ENCODE peak calls at places on chromosomes 11 and 22, in ten cellular contexts. D is NCI-H2029 treated with DMSO at 0.1 percent for 48 hours; K is RCC 7860; A is ecto neural progenitor cell; X is T-helper 17 cell; Z is HTR-8/SVneo; I is stimulated activated CD4-positive, alpha-beta T cell treated with anti-CD3 and anti-CD28 coated beads, Interleukin-4, amount 100 ng/mL, for 24 hours; V is neural progenitor cell; E is aorta; R is OCI-M1. F is an unnamed sample.

GRCh38 chr11:110979696-110980095 is 265.8 kb upstream of the POU2AF2 start:
- DNase-seq in I (no peak), X (no peak), E (no peak), R (no peak), K (no peak), A (no peak), Z (no peak), V (no peak), D (no peak), F (no peak)

GRCh38 chr11:35237860-35238715 is 99.1 kb downstream of the CD44 start:
- DNase-seq in D (peak; percentile 21), A (peak; percentile 71), E (no peak), R (peak; percentile 80), Z (peak; percentile 41), K (no peak), I (peak; percentile 62), V (peak; percentile 90), X (no peak), F (no peak)

GRCh38 chr11:59923813-59924212 is 14.4 kb upstream of the OOSP1 start:
- DNase-seq in I (no peak), A (no peak), R (peak; percentile 31), V (no peak), X (no peak), E (no peak), K (no peak), Z (no peak), D (no peak), F (no peak)

GRCh38 chr22:44604455-44604854 is 97.5 kb upstream of the PRR5 start:
- DNase-seq in E (no peak), I (no peak), V (no peak), R (no peak), X (no peak), K (no peak), D (no peak), Z (no peak), A (no peak), F (no peak)

GRCh38 chr22:38228873-38229740 is 27.3 kb downstream of the MAFF start:
- DNase-seq in V (no peak), E (no peak), X (no peak), Z (peak; percentile 22), K (no peak), A (no peak), R (no peak), I (no peak), D (no peak), F (peak; percentile 77)

GRCh38 chr11:11582261-11582701 is 39.5 kb downstream of the GALNT18 start:
- DNase-seq in A (peak; percentile 47), X (no peak), R (peak; percentile 0), D (no peak), E (no peak), K (no peak), I (no peak), V (no peak), Z (no peak), F (no peak)

GRCh38 chr11:7546324-7546791 is 32.6 kb downstream of the PPFIBP2 start:
- DNase-seq in I (no peak), Z (no peak), A (no peak), D (no peak), K (no peak), E (no peak), V (no peak), R (no peak), X (no peak), F (no peak)

GRCh38 chr11:17747131-17747955 is 12.8 kb downstream of the KCNC1 start:
- DNase-seq in D (no peak), X (no peak), E (peak; percentile 61), I (no peak), Z (no peak), R (no peak), V (no peak), A (no peak), K (peak; percentile 7), F (no peak)

GRCh38 chr11:117815262-117815803 is 9.2 kb downstream of the FXYD2 start:
- DNase-seq in D (no peak), R (peak; percentile 71), X (peak; percentile 44), K (peak; percentile 22), E (no peak), Z (no peak), A (no peak), V (no peak), I (peak; percentile 70), F (no peak)

GRCh38 chr11:9577032-9577431 is 3.6 kb downstream of the WEE1 start:
- DNase-seq in E (no peak), K (no peak), A (no peak), D (no peak), I (no peak), V (no peak), Z (no peak), X (no peak), R (no peak), F (no peak)

GRCh38 chr11:33543823-33544222 is 156.8 kb downstream of the C11orf91 start:
- DNase-seq in R (no peak), E (no peak), K (no peak), X (no peak), D (no peak), Z (no peak), V (no peak), A (no peak), I (no peak), F (no peak)

GRCh38 chr22:24338701-24339451 is 68.2 kb downstream of the SPECC1L start:
- DNase-seq in D (no peak), A (no peak), V (peak; percentile 30), R (no peak), E (no peak), K (no peak), Z (no peak), X (no peak), I (no peak), F (no peak)

GRCh38 chr11:34899633-34900016 is 16.6 kb downstream of the APIP start:
- DNase-seq in E (no peak), V (peak; percentile 5), D (no peak), A (no peak), I (no peak), X (no peak), R (peak; percentile 18), Z (no peak), K (no peak), F (no peak)

GRCh38 chr11:120172921-120173705 is 35.2 kb upstream of the TRIM29 start:
- DNase-seq in Z (no peak), V (no peak), D (no peak), X (no peak), K (no peak), R (no peak), A (peak; percentile 40), I (no peak), E (peak; percentile 63), F (no peak)

GRCh38 chr11:46277313-46277622 is 194 bp upstream of the CREB3L1 start:
- DNase-seq in A (no peak), V (no peak), R (peak; percentile 66), I (no peak), X (no peak), K (no peak), Z (no peak), E (no peak), D (no peak), F (no peak)

GRCh38 chr11:9760180-9760550 is 96.3 kb downstream of the SWAP70 start:
- DNase-seq in D (no peak), X (no peak), I (no peak), K (peak; percentile 51), V (no peak), R (no peak), E (peak; percentile 97), Z (no peak), A (peak; percentile 30), F (no peak)

GRCh38 chr22:46336119-46337078 is 885 bp downstream of the TRMU start:
- DNase-seq in Z (no peak), V (peak; percentile 70), I (peak; percentile 11), K (no peak), E (peak; percentile 78), R (peak; percentile 11), A (peak; percentile 55), X (no peak), D (no peak), F (no peak)

GRCh38 chr22:26972281-26972680 is 314.9 kb downstream of the MIAT start:
- DNase-seq in R (no peak), K (no peak), A (no peak), V (no peak), X (no peak), I (no peak), D (no peak), E (no peak), Z (no peak), F (no peak)

GRCh38 chr11:34534826-34535225 is 21.2 kb upstream of the ELF5 start:
- DNase-seq in I (no peak), X (no peak), K (no peak), E (no peak), D (no peak), A (no peak), V (no peak), R (no peak), Z (no peak), F (no peak)

GRCh38 chr11:86874314-86875056 is 74.1 kb downstream of the PRSS23 start:
- DNase-seq in E (no peak), Z (no peak), X (no peak), V (no peak), I (no peak), A (no peak), D (no peak), K (no peak), R (peak; percentile 58), F (no peak)

GRCh38 chr11:117986981-117987495 is 844 bp downstream of the IL10RA start:
- DNase-seq in Z (no peak), R (no peak), K (no peak), E (no peak), X (no peak), V (no peak), A (no peak), D (no peak), I (peak; percentile 83), F (no peak)

GRCh38 chr22:26906464-26906863 is 249.1 kb downstream of the MIAT start:
- DNase-seq in Z (no peak), K (no peak), E (no peak), D (no peak), I (no peak), R (no peak), V (no peak), X (no peak), A (no peak), F (no peak)

GRCh38 chr22:22897036-22897435 is 9.4 kb downstream of the IGLL5 start:
- DNase-seq in V (no peak), Z (no peak), I (no peak), K (no peak), D (no peak), X (no peak), A (no peak), E (no peak), R (no peak), F (no peak)

GRCh38 chr11:86923993-86924766 is 31.0 kb downstream of the FZD4 start:
- DNase-seq in E (no peak), V (peak; percentile 77), X (no peak), K (peak; percentile 50), D (no peak), Z (no peak), I (no peak), R (no peak), A (peak; percentile 54), F (no peak)

GRCh38 chr11:95338430-95338991 is 107.5 kb upstream of the SESN3 start:
- DNase-seq in D (peak; percentile 61), X (no peak), A (no peak), E (no peak), V (no peak), K (no peak), R (peak; percentile 8), I (no peak), Z (no peak), F (no peak)

GRCh38 chr11:94325681-94326080 is 21.3 kb downstream of the IZUMO1R start:
- DNase-seq in K (no peak), D (no peak), R (peak; percentile 60), I (peak; percentile 22), E (no peak), Z (no peak), X (peak; percentile 17), V (peak; percentile 73), A (peak; percentile 67), F (no peak)

GRCh38 chr11:13972033-13972910 is 9.7 kb downstream of the SPON1 start:
- DNase-seq in X (no peak), V (no peak), I (no peak), E (no peak), K (no peak), D (no peak), A (no peak), Z (no peak), R (no peak), F (no peak)